ENCODE peak calls at places on chromosome X, in four cellular contexts. E is K562, M is GM12878, L is HL-60. U is an unnamed sample.

GRCh38 chrX:153884136-153885076 is 1.6 kb downstream of the L1CAM start:
- DNase-seq in L (no peak), M (no peak), E (no peak), U (no peak)

GRCh38 chrX:12971282-12972003 is 3.5 kb upstream of the TMSB4X start:
- DNase-seq in L (no peak), E (no peak), M (no peak), U (no peak)

GRCh38 chrX:31590581-31591113 is 518.8 kb upstream of the FTHL17 start:
- DNase-seq in M (no peak), E (peak; percentile 14), L (no peak), U (no peak)

GRCh38 chrX:10749113-10749512 is 128.7 kb upstream of the MID1 start:
- DNase-seq in L (no peak), E (no peak), M (no peak), U (no peak)

GRCh38 chrX:49844622-49845021 is 15.5 kb downstream of the PAGE4 start:
- DNase-seq in M (no peak), E (no peak), L (no peak), U (no peak)

GRCh38 chrX:86002076-86002896 is 45.1 kb downstream of the CHM start:
- DNase-seq in L (no peak), E (peak; percentile 11), M (no peak), U (no peak)

GRCh38 chrX:1062351-1062750 is 150.1 kb downstream of the CRLF2 start:
- DNase-seq in E (no peak), M (no peak), L (no peak), U (no peak)

GRCh38 chrX:43096830-43097229 is 318.9 kb upstream of the PPP1R2C start:
- DNase-seq in L (no peak), M (no peak), E (no peak), U (no peak)

GRCh38 chrX:136423724-136424123 is 64.0 kb upstream of the BRS3 start:
- DNase-seq in E (no peak), L (no peak), M (no peak), U (no peak)

GRCh38 chrX:1720826-1721225 is 106.0 kb downstream of the ASMT start:
- DNase-seq in L (no peak), M (no peak), E (no peak), U (no peak)

GRCh38 chrX:132257116-132257515 is 37.9 kb upstream of the RAP2C start:
- DNase-seq in E (no peak), L (no peak), M (no peak), U (no peak)

GRCh38 chrX:2984342-2984741 is 22.0 kb upstream of the ARSH start:
- DNase-seq in M (no peak), L (no peak), E (no peak), U (no peak)

GRCh38 chrX:11244641-11245040 is 48.6 kb upstream of the AMELX start:
- DNase-seq in M (no peak), L (no peak), E (no peak), U (no peak)

GRCh38 chrX:9467181-9467580 is 2.3 kb downstream of the TBL1X start:
- DNase-seq in M (no peak), L (no peak), E (no peak), U (no peak)

GRCh38 chrX:48468693-48469691 is 1.1 kb downstream of the SLC38A5 start:
- DNase-seq in E (peak; percentile 71), L (no peak), M (no peak), U (no peak)

GRCh38 chrX:10235851-10236250 is 79.1 kb downstream of the CLCN4 start:
- DNase-seq in E (no peak), L (no peak), M (no peak), U (no peak)

GRCh38 chrX:42696551-42697129 is 81.3 kb downstream of the PPP1R2C start:
- DNase-seq in M (no peak), L (no peak), E (no peak), U (no peak)

GRCh38 chrX:85903692-85904471 is 143.5 kb downstream of the CHM start:
- DNase-seq in E (no peak), M (no peak), L (no peak), U (no peak)

GRCh38 chrX:100048156-100048555 is 361.9 kb downstream of the PCDH19 start:
- DNase-seq in L (no peak), M (no peak), E (no peak), U (no peak)

GRCh38 chrX:40173662-40174593 is 76.2 kb upstream of the BCOR start:
- DNase-seq in M (no peak), E (peak; percentile 22), L (peak; percentile 59), U (no peak)

GRCh38 chrX:115679460-115679859 is 118.5 kb downstream of the PLS3 start:
- DNase-seq in E (peak; percentile 6), L (no peak), M (no peak), U (no peak)
- TF ChIP-seq SPI1 in E (no peak), L (no peak), M (no peak), U (no peak)

GRCh38 chrX:107659768-107660167 is 31.5 kb downstream of the PRPS1 start:
- DNase-seq in L (no peak), M (no peak), E (peak; percentile 14), U (no peak)
- TF ChIP-seq SPI1 in L (no peak), M (no peak), E (no peak), U (no peak)

DNA sequence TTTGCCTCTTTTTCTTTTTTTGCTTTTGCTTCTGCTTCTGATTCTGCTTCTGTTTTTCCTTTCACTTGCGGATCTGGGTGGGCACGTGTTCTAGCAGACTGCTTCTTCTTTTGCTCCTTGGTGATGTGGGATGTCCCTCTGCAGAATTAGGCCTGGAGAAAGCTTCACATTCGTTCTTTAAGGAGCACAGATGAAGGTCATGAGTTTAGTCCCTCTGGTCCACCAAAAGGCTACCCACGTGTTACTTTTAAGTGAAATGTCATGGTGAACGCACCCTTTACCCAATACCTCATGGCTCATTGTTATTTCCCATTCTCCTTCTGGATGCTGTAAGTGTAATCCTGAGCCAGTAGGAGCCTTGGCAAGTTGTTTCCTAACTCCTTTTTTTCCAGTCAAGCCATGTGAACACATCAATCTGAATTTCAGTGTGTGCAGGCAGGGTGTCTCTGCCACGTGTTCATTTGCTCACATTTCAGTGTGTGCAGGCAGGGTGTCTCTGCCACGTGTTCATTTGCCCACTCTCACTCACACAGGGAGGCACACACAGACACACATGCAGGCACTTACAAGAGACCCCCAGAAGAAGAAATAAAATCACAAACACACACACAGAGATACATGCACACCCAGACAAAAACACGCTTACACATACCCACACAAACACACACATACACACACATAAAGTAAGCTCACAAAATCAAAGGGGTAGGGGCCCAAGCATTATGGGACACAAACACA is 36.9 kb downstream of the NBDY start:
- DNase-seq in L (no peak), M (no peak), E (no peak), U (no peak)
- TF ChIP-seq SPI1 in L (no peak), M (no peak), E (no peak), U (no peak)

GRCh38 chrX:138914751-138915150 is 203.2 kb upstream of the FGF13 start:
- DNase-seq in E (no peak), L (no peak), M (no peak), U (no peak)

GRCh38 chrX:138921031-138921430 is 209.5 kb upstream of the FGF13 start:
- DNase-seq in L (no peak), M (no peak), E (no peak), U (no peak)

GRCh38 chrX:138917781-138918180 is 206.3 kb upstream of the FGF13 start:
- DNase-seq in E (no peak), L (no peak), M (no peak), U (no peak)
- TF ChIP-seq SPI1 in E (no peak), L (no peak), M (no peak), U (no peak)

GRCh38 chrX:15336023-15336413 is 695 bp upstream of the PIGA start:
- DNase-seq in M (no peak), E (peak; percentile 8), L (no peak), U (no peak)
- TF ChIP-seq SPI1 in M (no peak), E (no peak), L (no peak), U (no peak)

DNA sequence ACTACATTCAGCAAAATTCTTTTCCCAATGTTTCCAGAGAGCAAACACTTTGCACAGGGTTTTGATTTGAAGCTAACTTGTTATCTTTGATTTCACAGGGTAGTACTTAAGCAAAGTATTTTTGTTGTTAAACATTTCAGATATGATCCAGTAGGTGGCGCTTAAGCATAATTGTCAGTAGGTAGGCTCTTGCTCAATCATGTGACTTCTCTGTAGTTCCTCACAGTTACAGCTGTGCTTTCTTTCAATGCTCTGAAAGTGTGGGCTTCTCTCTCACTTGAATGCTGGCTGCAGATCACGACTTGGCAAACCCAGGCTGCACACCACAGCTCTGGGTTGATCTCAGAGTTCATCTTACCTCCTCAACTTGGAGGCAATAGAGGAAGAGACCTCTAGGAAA is 1016.5 kb downstream of the SH3BGRL start:
- DNase-seq in M (peak; percentile 1), L (peak; percentile 28), E (peak; percentile 2), U (no peak)
- TF ChIP-seq SPI1 in M (no peak), L (peak; percentile 55), E (no peak), U (no peak)

GRCh38 chrX:72245461-72246089 is 6.7 kb upstream of the ERCC6L start:
- DNase-seq in L (no peak), E (peak; percentile 71), M (no peak), U (no peak)
- TF ChIP-seq SPI1 in L (no peak), E (no peak), M (no peak), U (no peak)

GRCh38 chrX:105662248-105662647 is 160.1 kb upstream of the NRK start:
- DNase-seq in E (no peak), M (no peak), L (no peak), U (no peak)

DNA sequence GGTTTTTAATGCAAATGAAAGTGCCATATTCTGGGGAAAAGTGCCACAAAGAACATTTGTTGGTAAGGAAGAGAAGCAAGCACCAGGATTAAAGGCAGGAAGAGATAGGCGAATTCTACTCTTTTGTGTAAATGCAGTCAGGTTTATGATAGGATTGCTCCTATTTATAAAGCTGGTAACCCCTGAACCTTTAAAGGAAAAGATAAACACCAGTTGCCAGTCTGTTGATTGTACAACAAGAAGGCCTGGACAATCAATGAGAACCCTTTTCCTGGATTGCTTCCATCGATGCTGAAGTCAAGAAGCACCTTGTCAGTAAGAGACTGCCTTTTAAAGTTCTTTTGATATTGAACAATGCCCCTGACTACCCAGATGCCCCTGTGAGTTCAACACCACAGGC is 158.1 kb upstream of the NRK start:
- DNase-seq in L (no peak), M (no peak), E (no peak), U (no peak)
- TF ChIP-seq SPI1 in L (no peak), M (no peak), E (no peak), U (no peak)

U was measured in GM12891.